ENCODE peak calls at places on chromosomes 5 and 9, in six cellular contexts. R is naive thymus-derived CD4-positive, alpha-beta T cell; G is aorta; C is A549; T is PC-9; K is effector memory CD4-positive, alpha-beta T cell. E is an unnamed sample.

GRCh38 chr5:151222769-151223446 is 984 bp downstream of the CCDC69 start:
- DNase-seq in G (no peak), K (peak), T (no peak), C (no peak), R (peak), E (no peak)

GRCh38 chr9:124869466-124869985 is 7.6 kb downstream of the ARPC5L start:
- DNase-seq in T (no peak), C (no peak), K (no peak), G (no peak), R (peak), E (peak)

GRCh38 chr5:135878156-135878620 is 17.5 kb downstream of the IL9 start:
- DNase-seq in T (no peak), G (no peak), K (no peak), C (no peak), R (no peak), E (no peak)

GRCh38 chr5:65808261-65808741 is 86.3 kb downstream of the NLN start:
- DNase-seq in G (no peak), K (no peak), C (no peak), T (no peak), R (no peak), E (no peak)

GRCh38 chr9:21796768-21797167 is 5.7 kb upstream of the MTAP start:
- DNase-seq in C (no peak), G (no peak), R (no peak), T (peak), K (no peak), E (no peak)

GRCh38 chr9:17272510-17272909 is 137.7 kb downstream of the CNTLN start:
- DNase-seq in C (no peak), T (no peak), K (no peak), G (no peak), R (no peak), E (no peak)

GRCh38 chr5:107670028-107670926 is 460 bp downstream of the EFNA5 start:
- DNase-seq in K (no peak), G (peak), T (no peak), R (peak), C (peak), E (no peak)

GRCh38 chr5:21031001-21031400 is 1043.0 kb upstream of the CDH18 start:
- DNase-seq in T (no peak), K (no peak), G (no peak), C (no peak), R (no peak), E (no peak)

GRCh38 chr5:137828192-137828591 is 39.5 kb upstream of the MYOT start:
- DNase-seq in T (no peak), C (no peak), K (no peak), R (no peak), G (no peak), E (no peak)

GRCh38 chr9:92738661-92739081 is 26.0 kb downstream of the BICD2 start:
- DNase-seq in C (no peak), T (no peak), G (peak), R (no peak), K (no peak), E (no peak)

GRCh38 chr9:136051568-136052432 is 43.3 kb downstream of the NACC2 start:
- DNase-seq in T (peak), K (no peak), C (peak), G (peak), R (no peak), E (no peak)

GRCh38 chr5:11230890-11231289 is 469.9 kb upstream of the DAP start:
- DNase-seq in R (no peak), T (no peak), C (no peak), G (no peak), K (no peak), E (no peak)

GRCh38 chr5:135451581-135452360 is at the start of gene TIFAB:
- DNase-seq in T (no peak), C (no peak), R (no peak), G (peak), K (no peak), E (no peak)

GRCh38 chr5:4924581-4924980 is 215.5 kb upstream of the ADAMTS16 start:
- DNase-seq in T (no peak), C (no peak), K (no peak), R (no peak), G (no peak), E (no peak)

GRCh38 chr5:179700401-179700918 is 1.7 kb downstream of the CANX start:
- DNase-seq in C (no peak), R (no peak), K (no peak), G (peak), T (no peak), E (no peak)

GRCh38 chr5:114332925-114333324 is 28.9 kb upstream of the KCNN2 start:
- DNase-seq in K (no peak), T (no peak), G (no peak), C (no peak), R (no peak), E (no peak)

GRCh38 chr5:114327987-114328386 is 33.9 kb upstream of the KCNN2 start:
- DNase-seq in K (no peak), T (no peak), C (no peak), G (no peak), R (no peak), E (no peak)

GRCh38 chr5:114335391-114335790 is 26.5 kb upstream of the KCNN2 start:
- DNase-seq in T (no peak), C (no peak), K (no peak), G (no peak), R (no peak), E (no peak)

GRCh38 chr5:114330916-114331531 is 30.8 kb upstream of the KCNN2 start:
- DNase-seq in C (no peak), G (no peak), K (no peak), R (no peak), T (no peak), E (no peak)

GRCh38 chr5:114332493-114332892 is 29.4 kb upstream of the KCNN2 start:
- DNase-seq in G (no peak), T (no peak), R (no peak), C (no peak), K (no peak), E (no peak)
- H3K4me3 ChIP-seq in G (no peak), T (no peak), R (no peak), C (no peak), K (no peak), E (no peak)

GRCh38 chr9:133659566-133659965 is 23.4 kb downstream of the DBH start:
- DNase-seq in T (no peak), R (no peak), G (no peak), K (no peak), C (no peak), E (no peak)

GRCh38 chr9:133664651-133665050 is 28.5 kb downstream of the DBH start:
- DNase-seq in R (no peak), C (no peak), K (no peak), T (no peak), G (no peak), E (no peak)

GRCh38 chr9:133665096-133665495 is 28.9 kb downstream of the DBH start:
- DNase-seq in C (no peak), G (no peak), T (no peak), R (no peak), K (no peak), E (no peak)

GRCh38 chr9:133664173-133664572 is 28.0 kb downstream of the DBH start:
- DNase-seq in G (no peak), C (no peak), K (no peak), R (no peak), T (no peak), E (no peak)

DNA sequence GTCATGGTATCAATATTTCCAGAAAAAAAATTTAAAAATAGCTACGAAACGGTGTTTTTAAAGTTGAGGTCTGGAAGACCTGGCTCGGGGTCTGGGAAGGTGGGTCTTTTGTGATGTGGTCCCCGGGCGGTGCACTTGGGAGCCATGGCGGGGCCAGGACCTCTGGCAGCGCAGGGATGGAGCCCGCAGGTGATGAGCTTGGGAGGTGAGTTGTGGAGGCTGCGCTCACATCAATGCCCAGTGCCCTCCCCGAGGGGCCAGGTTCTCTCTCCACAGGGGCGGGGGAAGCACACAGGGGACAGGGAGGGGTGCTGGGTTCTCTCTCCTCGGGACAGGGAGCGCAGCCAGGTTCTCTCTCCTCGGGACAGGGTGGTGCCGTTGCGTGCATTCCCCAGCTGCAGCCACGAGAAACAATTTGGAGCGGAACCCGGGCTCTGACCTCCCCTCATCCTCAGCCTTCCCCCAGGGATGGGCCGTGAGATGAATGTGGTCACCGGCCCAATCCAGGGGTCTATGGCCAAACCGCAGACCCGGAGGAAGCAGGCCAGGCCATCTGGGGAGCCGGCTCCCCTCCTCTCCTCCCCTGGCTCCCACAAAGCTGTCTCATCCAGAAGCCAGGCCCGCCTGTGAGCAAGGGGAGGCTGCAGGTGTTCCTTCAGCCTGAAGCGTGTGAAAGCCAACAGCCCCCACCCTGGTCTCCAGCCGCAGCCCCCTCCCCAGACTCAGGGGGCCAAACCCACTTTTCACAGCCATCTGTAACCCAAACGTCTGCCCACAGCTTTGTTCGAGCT is 25.9 kb downstream of the DBH start:
- DNase-seq in T (no peak), K (no peak), G (no peak), C (no peak), R (no peak), E (no peak)
- H3K4me3 ChIP-seq in T (no peak), K (no peak), G (no peak), C (no peak), R (no peak), E (no peak)

DNA sequence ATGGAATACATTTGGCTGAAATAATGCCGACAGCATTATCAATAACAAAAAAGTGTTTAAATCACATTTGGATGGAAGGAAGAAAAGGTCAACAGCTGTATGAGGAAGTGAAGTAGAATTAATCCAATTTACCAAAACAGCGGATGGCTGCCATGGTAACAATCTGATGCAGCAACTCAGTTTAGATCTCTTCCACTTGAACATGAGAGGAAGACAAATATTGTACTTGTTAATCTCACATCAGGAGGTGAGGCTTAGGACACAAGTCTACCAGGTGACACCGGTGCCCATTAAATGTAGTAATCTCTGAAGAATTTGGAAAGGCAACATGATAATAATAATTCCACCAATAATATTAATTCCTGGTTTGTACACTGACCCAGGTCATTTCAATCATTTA is 2.4 kb downstream of the RASEF start:
- DNase-seq in K (no peak), T (peak), G (no peak), R (no peak), C (peak), E (no peak)
- H3K4me3 ChIP-seq in K (no peak), T (peak), G (no peak), R (no peak), C (peak), E (no peak)

GRCh38 chr9:129598089-129598596 is 22.8 kb downstream of the C9orf50 start:
- DNase-seq in T (peak), C (no peak), R (no peak), G (no peak), K (no peak), E (no peak)

GRCh38 chr9:129597355-129598088 is 23.4 kb downstream of the C9orf50 start:
- DNase-seq in K (peak), R (peak), G (peak), T (no peak), C (peak), E (no peak)

GRCh38 chr9:129595903-129596540 is 24.9 kb downstream of the C9orf50 start:
- DNase-seq in C (no peak), T (no peak), K (no peak), R (no peak), G (no peak), E (no peak)

GRCh38 chr9:129595323-129595741 is 25.6 kb downstream of the C9orf50 start:
- DNase-seq in K (no peak), T (no peak), G (no peak), R (no peak), C (no peak), E (no peak)

DNA sequence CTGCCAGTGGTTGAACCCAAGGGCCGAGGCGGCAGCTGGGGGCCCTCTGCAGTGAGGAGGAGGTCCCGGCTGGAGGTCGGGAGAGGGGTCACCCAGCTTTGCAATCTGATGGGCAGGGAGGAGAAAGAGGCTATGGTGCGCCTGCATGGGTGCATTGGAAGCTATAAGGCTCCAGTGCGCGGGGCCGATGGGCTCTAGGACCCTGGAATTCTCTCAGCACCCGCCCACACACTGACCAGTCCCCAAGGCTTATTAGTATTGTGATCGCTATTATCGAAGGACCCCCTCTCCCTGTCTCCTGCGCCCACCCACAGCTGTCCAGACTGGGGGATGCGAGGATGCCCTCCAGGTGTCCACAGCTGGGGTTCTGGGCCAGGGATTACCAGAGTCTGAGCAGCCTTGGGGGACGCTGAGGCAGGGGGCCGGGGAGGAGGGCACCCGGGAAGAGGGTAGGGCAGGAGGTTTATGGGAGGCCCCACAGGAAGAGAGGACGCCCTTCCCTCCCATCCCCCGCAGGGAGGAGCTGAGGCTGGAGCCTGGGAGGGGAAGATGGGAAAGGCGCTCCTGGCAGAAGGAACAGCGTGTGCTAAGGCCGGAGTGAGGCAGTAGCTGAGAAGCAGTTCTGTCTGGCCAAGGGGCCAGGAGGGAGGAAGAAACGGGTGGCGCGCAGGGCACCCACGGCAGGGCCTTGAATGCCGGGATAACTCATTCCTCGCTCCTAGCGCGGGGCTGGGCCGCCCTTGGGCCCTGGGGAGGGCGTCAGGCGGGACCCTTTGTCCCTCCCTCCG is 24.2 kb downstream of the C9orf50 start:
- DNase-seq in G (peak), R (no peak), C (peak), K (no peak), T (no peak), E (no peak)
- H3K4me3 ChIP-seq in G (no peak), R (no peak), C (peak), K (no peak), T (peak), E (no peak)